ENCODE peak calls at places on chromosomes 1 and 21, in ten cellular contexts. L is epithelial cell of proximal tubule, W is OCI-LY7, I is heart right ventricle, T is foreskin fibroblast, E is B cell, P is right atrium auricular region, G is cardiac fibroblast, S is PC-3, O is uterus. F is an unnamed sample.

GRCh38 chr1:20600156-20600555 is 11.3 kb downstream of the CDA start:
- DNase-seq in L (no peak), W (no peak), I (no peak), T (no peak), E (no peak), P (no peak), G (no peak), S (peak), O (no peak), F (no peak)

GRCh38 chr21:44897326-44898010 is 23.2 kb downstream of the ITGB2 start:
- DNase-seq in L (no peak), W (no peak), I (peak), T (no peak), E (no peak), P (no peak), G (no peak), S (no peak), O (no peak), F (no peak)

GRCh38 chr1:110594466-110595076 is 11.6 kb downstream of the KCNA2 start:
- DNase-seq in L (no peak), W (no peak), I (no peak), T (no peak), E (no peak), P (no peak), G (no peak), S (no peak), O (no peak), F (no peak)

GRCh38 chr1:11515403-11516300 is 36.7 kb downstream of the DISP3 start:
- DNase-seq in L (no peak), W (no peak), I (no peak), T (no peak), E (no peak), P (no peak), G (no peak), S (no peak), O (no peak), F (peak)

GRCh38 chr1:153000294-153000693 is 1.3 kb upstream of the SPRR3 start:
- DNase-seq in L (no peak), W (no peak), I (no peak), T (no peak), E (no peak), P (no peak), G (no peak), S (no peak), O (no peak), F (no peak)

GRCh38 chr21:45972716-45973474 is 8.7 kb upstream of the COL6A1 start:
- DNase-seq in L (no peak), W (no peak), I (peak), T (peak), E (peak), P (peak), G (peak), S (no peak), O (peak), F (no peak)

GRCh38 chr1:9659328-9659727 is 7.8 kb downstream of the PIK3CD start:
- DNase-seq in L (no peak), W (no peak), I (no peak), T (peak), E (no peak), P (no peak), G (peak), S (peak), O (peak), F (peak)

GRCh38 chr1:94095744-94096469 is 25.0 kb downstream of the ABCA4 start:
- DNase-seq in L (no peak), W (no peak), I (no peak), T (peak), E (no peak), P (peak), G (peak), S (no peak), O (peak), F (no peak)

GRCh38 chr1:182249201-182249676 is 142.4 kb downstream of the GLUL start:
- DNase-seq in L (no peak), W (no peak), I (no peak), T (peak), E (no peak), P (no peak), G (no peak), S (peak), O (no peak), F (no peak)

GRCh38 chr1:117210831-117211261 is at the start of gene VTCN1:
- DNase-seq in L (peak), W (no peak), I (no peak), T (no peak), E (no peak), P (no peak), G (no peak), S (peak), O (no peak), F (no peak)

GRCh38 chr1:31581821-31582810 is 5.8 kb downstream of the TINAGL1 start:
- DNase-seq in L (no peak), W (no peak), I (no peak), T (no peak), E (no peak), P (peak), G (no peak), S (peak), O (no peak), F (no peak)

GRCh38 chr1:226679853-226680516 is 59.1 kb downstream of the ITPKB start:
- DNase-seq in L (no peak), W (peak), I (peak), T (peak), E (peak), P (peak), G (peak), S (no peak), O (peak), F (peak)

GRCh38 chr1:116538527-116538926 is 32.3 kb downstream of the CD58 start:
- DNase-seq in L (no peak), W (no peak), I (no peak), T (peak), E (no peak), P (no peak), G (no peak), S (peak), O (no peak), F (no peak)

GRCh38 chr1:54275349-54275748 is 75.4 kb downstream of the MRPL37 start:
- DNase-seq in L (no peak), W (no peak), I (peak), T (peak), E (no peak), P (peak), G (peak), S (peak), O (peak), F (no peak)
- TF ChIP-seq CTCF in L (no peak), W (no peak), I (peak), T (peak), E (no peak), P (no peak), G (peak), S (peak), O (peak), F (no peak)

GRCh38 chr1:53198241-53198651 is 1.6 kb downstream of the CPT2 start:
- DNase-seq in L (no peak), W (no peak), I (no peak), T (peak), E (no peak), P (no peak), G (peak), S (no peak), O (no peak), F (no peak)

GRCh38 chr1:53195913-53196484 is 625 bp upstream of the CPT2 start:
- DNase-seq in L (no peak), W (no peak), I (no peak), T (no peak), E (no peak), P (no peak), G (no peak), S (peak), O (peak), F (no peak)

GRCh38 chr1:53197301-53198205 is 929 bp downstream of the CPT2 start:
- DNase-seq in L (no peak), W (no peak), I (no peak), T (no peak), E (no peak), P (no peak), G (peak), S (no peak), O (no peak), F (no peak)

GRCh38 chr1:53195211-53195909 is 1.3 kb upstream of the CPT2 start:
- DNase-seq in L (no peak), W (no peak), I (no peak), T (no peak), E (no peak), P (no peak), G (no peak), S (no peak), O (peak), F (no peak)

GRCh38 chr1:53196485-53197271 is at the start of gene CPT2:
- DNase-seq in L (no peak), W (peak), I (peak), T (peak), E (peak), P (peak), G (peak), S (peak), O (peak), F (peak)
- TF ChIP-seq CTCF in L (no peak), W (no peak), I (no peak), T (no peak), E (no peak), P (no peak), G (no peak), S (no peak), O (peak), F (no peak)

DNA sequence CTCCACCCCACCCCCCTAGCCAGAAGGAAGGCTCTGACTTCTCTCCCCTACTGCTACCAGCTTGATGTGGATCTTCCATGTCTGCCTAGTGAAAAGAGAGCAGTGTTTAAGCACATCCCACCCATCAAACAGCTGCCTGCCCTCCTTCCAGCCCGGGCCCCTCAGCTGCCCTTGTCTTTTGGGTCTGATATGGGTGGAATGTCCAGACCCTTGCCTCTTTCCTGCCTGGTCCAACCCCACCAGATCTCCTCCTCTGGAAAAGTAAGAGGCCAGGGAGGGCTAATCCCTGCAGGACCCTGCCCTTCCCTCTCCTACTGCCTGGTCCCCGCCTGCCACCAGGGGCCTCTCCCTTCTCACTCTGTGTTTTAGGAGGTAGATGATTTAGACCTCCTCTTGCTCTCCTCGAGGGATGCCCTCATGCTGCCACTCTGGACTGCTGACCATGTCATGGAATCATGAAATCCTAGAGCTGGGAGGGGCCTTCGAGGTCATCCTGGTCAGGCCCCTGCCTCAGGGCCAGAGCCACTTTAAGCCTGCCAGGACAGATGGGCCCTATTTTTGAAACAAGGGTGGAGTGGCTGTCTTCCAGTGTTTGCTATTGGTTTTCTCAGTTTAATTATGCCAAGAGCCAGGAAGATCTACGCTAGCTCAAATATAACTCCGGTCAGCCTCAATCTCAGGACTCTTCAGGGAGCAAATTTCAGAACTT is 15.8 kb upstream of the HSPG2 start:
- DNase-seq in L (no peak), W (no peak), I (no peak), T (no peak), E (no peak), P (no peak), G (no peak), S (no peak), O (no peak), F (no peak)
- TF ChIP-seq CTCF in L (peak), W (no peak), I (no peak), T (no peak), E (no peak), P (no peak), G (peak), S (no peak), O (no peak), F (no peak)

GRCh38 chr1:86972262-86972661 is 57.8 kb downstream of the HS2ST1 start:
- DNase-seq in L (no peak), W (no peak), I (no peak), T (no peak), E (no peak), P (no peak), G (no peak), S (no peak), O (no peak), F (no peak)

GRCh38 chr1:86965827-86966182 is 51.4 kb downstream of the HS2ST1 start:
- DNase-seq in L (no peak), W (no peak), I (no peak), T (no peak), E (no peak), P (no peak), G (no peak), S (no peak), O (no peak), F (no peak)

GRCh38 chr1:86975993-86976392 is 61.6 kb downstream of the HS2ST1 start:
- DNase-seq in L (no peak), W (no peak), I (no peak), T (no peak), E (no peak), P (no peak), G (no peak), S (no peak), O (no peak), F (no peak)

GRCh38 chr1:86971778-86972177 is 57.3 kb downstream of the HS2ST1 start:
- DNase-seq in L (no peak), W (no peak), I (no peak), T (no peak), E (no peak), P (no peak), G (no peak), S (no peak), O (no peak), F (no peak)

DNA sequence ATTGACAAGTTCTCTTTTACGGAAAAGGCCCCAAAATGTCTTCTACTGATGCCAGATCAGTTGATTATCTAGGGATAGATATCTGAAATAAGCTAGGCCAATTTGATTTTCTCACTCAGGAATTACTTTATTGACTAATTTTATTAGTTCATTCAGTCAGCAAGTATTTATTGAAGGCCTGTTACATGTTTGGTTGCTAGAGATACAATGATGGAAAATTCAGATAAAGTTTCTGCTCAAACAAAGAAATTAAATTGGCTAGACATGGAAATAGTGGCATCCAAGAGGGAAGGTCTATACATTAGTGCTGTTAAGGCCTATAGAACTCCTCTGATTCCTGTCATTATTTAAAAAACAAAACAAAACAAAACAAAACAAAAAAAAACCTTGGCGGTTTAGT is 56.5 kb downstream of the HS2ST1 start:
- DNase-seq in L (no peak), W (no peak), I (no peak), T (no peak), E (no peak), P (no peak), G (no peak), S (no peak), O (no peak), F (no peak)
- TF ChIP-seq CTCF in L (no peak), W (no peak), I (no peak), T (no peak), E (no peak), P (no peak), G (no peak), S (no peak), O (no peak), F (no peak)

GRCh38 chr1:248857201-248857600 is 1.7 kb downstream of the ZNF692 start:
- DNase-seq in L (no peak), W (no peak), I (no peak), T (no peak), E (no peak), P (peak), G (no peak), S (no peak), O (no peak), F (no peak)

GRCh38 chr1:248857749-248858095 is 1.2 kb downstream of the ZNF692 start:
- DNase-seq in L (no peak), W (peak), I (no peak), T (no peak), E (no peak), P (no peak), G (no peak), S (no peak), O (no peak), F (no peak)

GRCh38 chr1:248860007-248860406 is 1.1 kb upstream of the ZNF692 start:
- DNase-seq in L (no peak), W (no peak), I (no peak), T (no peak), E (no peak), P (no peak), G (no peak), S (no peak), O (no peak), F (no peak)

GRCh38 chr1:248858891-248859889 is at the start of gene ZNF692:
- DNase-seq in L (peak), W (peak), I (peak), T (peak), E (peak), P (peak), G (peak), S (peak), O (peak), F (peak)

GRCh38 chr1:248858096-248858890 is 592 bp downstream of the ZNF692 start:
- DNase-seq in L (no peak), W (peak), I (peak), T (peak), E (no peak), P (peak), G (peak), S (peak), O (peak), F (no peak)
- TF ChIP-seq CTCF in L (peak), W (peak), I (peak), T (peak), E (peak), P (no peak), G (peak), S (peak), O (no peak), F (no peak)